ENCODE peak calls at places on chromosome 17, in five cellular contexts. J is amniotic epithelial cell; T is stimulated activated CD8-positive, alpha-beta memory T cell treated with anti-CD3 and anti-CD28 coated beads, Interleukin-2, amount 100 ng/mL, for 1 hour; I is T-helper 1 cell; S is AG10803. W is an unnamed sample.

GRCh38 chr17:39663688-39664580 is 1.2 kb upstream of the TCAP start:
- DNase-seq in J (no peak), T (no peak), I (no peak), S (no peak), W (no peak)

GRCh38 chr17:65727832-65728231 is 166.4 kb upstream of the AXIN2 start:
- DNase-seq in J (no peak), T (no peak), I (no peak), S (no peak), W (no peak)

GRCh38 chr17:73227379-73227778 is 34.3 kb downstream of the CPSF4L start:
- DNase-seq in J (no peak), T (no peak), I (no peak), S (no peak), W (no peak)

GRCh38 chr17:19748807-19749193 is 702 bp upstream of the ALDH3A1 start:
- DNase-seq in J (no peak), T (no peak), I (no peak), S (no peak), W (no peak)

GRCh38 chr17:17626151-17626805 is 34.8 kb upstream of the PEMT start:
- DNase-seq in J (no peak), T (no peak), I (no peak), S (no peak), W (no peak)

GRCh38 chr17:147796-148740 is 10.7 kb downstream of the SCGB1C2 start:
- DNase-seq in J (no peak), T (no peak), I (peak), S (no peak), W (peak)

GRCh38 chr17:16286009-16286946 is 67.0 kb downstream of the CENPV start:
- DNase-seq in J (peak), T (peak), I (peak), S (peak), W (no peak)

GRCh38 chr17:259341-259976 is 78.0 kb upstream of the DOC2B start:
- DNase-seq in J (no peak), T (no peak), I (no peak), S (no peak), W (peak)

GRCh38 chr17:6603746-6604325 is 36.7 kb downstream of the KIAA0753 start:
- DNase-seq in J (no peak), T (no peak), I (no peak), S (no peak), W (no peak)

GRCh38 chr17:4584835-4585187 is 482 bp downstream of the SMTNL2 start:
- DNase-seq in J (no peak), T (no peak), I (no peak), S (no peak), W (no peak)

GRCh38 chr17:76157759-76158158 is 16.7 kb upstream of the FOXJ1 start:
- DNase-seq in J (no peak), T (no peak), I (no peak), S (no peak), W (no peak)

GRCh38 chr17:4498461-4499397 is at the start of gene SPNS2:
- DNase-seq in J (no peak), T (peak), I (peak), S (peak), W (no peak)

GRCh38 chr17:72952641-72953313 is 139.7 kb downstream of the SLC39A11 start:
- DNase-seq in J (peak), T (no peak), I (no peak), S (no peak), W (no peak)

GRCh38 chr17:39400547-39401411 is 647 bp downstream of the FBXL20 start:
- DNase-seq in J (no peak), T (no peak), I (no peak), S (peak), W (no peak)

GRCh38 chr17:74554909-74555308 is 9.0 kb upstream of the CD300C start:
- DNase-seq in J (no peak), T (no peak), I (no peak), S (no peak), W (no peak)

GRCh38 chr17:77391668-77392375 is 251.1 kb downstream of the SEC14L1 start:
- DNase-seq in J (peak), T (no peak), I (no peak), S (peak), W (no peak)

GRCh38 chr17:17414316-17414937 is 62.4 kb upstream of the MED9 start:
- DNase-seq in J (peak), T (no peak), I (no peak), S (peak), W (no peak)

GRCh38 chr17:27536781-27537180 is 80.5 kb downstream of the KSR1 start:
- DNase-seq in J (no peak), T (no peak), I (no peak), S (no peak), W (no peak)

GRCh38 chr17:5509482-5509881 is 23.1 kb downstream of the MIS12 start:
- DNase-seq in J (peak), T (no peak), I (no peak), S (peak), W (no peak)

GRCh38 chr17:56593073-56593740 is at the start of gene NOG:
- DNase-seq in J (no peak), T (no peak), I (no peak), S (peak), W (no peak)

GRCh38 chr17:30005709-30006320 is 64.4 kb downstream of the EFCAB5 start:
- DNase-seq in J (peak), T (no peak), I (no peak), S (no peak), W (no peak)

GRCh38 chr17:31832748-31833147 is 26.3 kb downstream of the COPRS start:
- DNase-seq in J (no peak), T (no peak), I (no peak), S (no peak), W (no peak)

GRCh38 chr17:74317071-74317470 is 9.0 kb upstream of the KIF19 start:
- DNase-seq in J (no peak), T (no peak), I (no peak), S (no peak), W (no peak)